ENCODE peak calls at places on chromosomes 11 and 22, in ten cellular contexts. One of them, this sample, is unnamed.

GRCh38 chr11:30422828-30423648 is 100.1 kb downstream of the ARL14EP start:
- DNase-seq in fibroblast of lung: no peak
- DNase-seq in GM23248: no peak
- DNase-seq in IMR-90: no peak
- DNase-seq in OCI-LY7: no peak
- DNase-seq in HepG2: no peak
- DNase-seq in PC-3: no peak
- DNase-seq in H1: peak; percentile 36
- DNase-seq in PC-9: no peak
- DNase-seq in hepatocyte: peak; percentile 20
- DNase-seq in this sample: no peak

GRCh38 chr22:17845340-17845739 is 71.1 kb upstream of the BID start:
- DNase-seq in H1: no peak
- DNase-seq in HepG2: no peak
- DNase-seq in fibroblast of lung: no peak
- DNase-seq in hepatocyte: no peak
- DNase-seq in IMR-90: no peak
- DNase-seq in PC-3: no peak
- DNase-seq in PC-9: no peak
- DNase-seq in GM23248: no peak
- DNase-seq in OCI-LY7: no peak
- DNase-seq in this sample: no peak

GRCh38 chr11:63838150-63838681 is 694 bp upstream of the MARK2 start:
- DNase-seq in GM23248: no peak
- DNase-seq in fibroblast of lung: no peak
- DNase-seq in HepG2: no peak
- DNase-seq in H1: no peak
- DNase-seq in PC-9: no peak
- DNase-seq in hepatocyte: no peak
- DNase-seq in IMR-90: no peak
- DNase-seq in OCI-LY7: no peak
- DNase-seq in PC-3: no peak
- DNase-seq in this sample: no peak

GRCh38 chr11:77590194-77590591 is 440 bp downstream of the AQP11 start:
- DNase-seq in PC-3: peak; percentile 73
- DNase-seq in GM23248: peak; percentile 66
- DNase-seq in HepG2: peak; percentile 67
- DNase-seq in OCI-LY7: no peak
- DNase-seq in IMR-90: peak; percentile 46
- DNase-seq in hepatocyte: peak; percentile 66
- DNase-seq in fibroblast of lung: peak; percentile 46
- DNase-seq in PC-9: no peak
- DNase-seq in H1: no peak
- DNase-seq in this sample: no peak

GRCh38 chr11:120547871-120548681 is 36.5 kb downstream of the GRIK4 start:
- DNase-seq in hepatocyte: peak; percentile 90
- DNase-seq in HepG2: peak; percentile 91
- DNase-seq in IMR-90: peak; percentile 98
- DNase-seq in OCI-LY7: no peak
- DNase-seq in GM23248: peak; percentile 99
- DNase-seq in PC-3: peak; percentile 95
- DNase-seq in PC-9: peak; percentile 92
- DNase-seq in fibroblast of lung: peak; percentile 98
- DNase-seq in H1: no peak
- DNase-seq in this sample: no peak

GRCh38 chr11:118142809-118143208 is 9.8 kb downstream of the SCN4B start:
- DNase-seq in IMR-90: no peak
- DNase-seq in PC-9: no peak
- DNase-seq in PC-3: peak; percentile 20
- DNase-seq in OCI-LY7: no peak
- DNase-seq in fibroblast of lung: no peak
- DNase-seq in HepG2: no peak
- DNase-seq in H1: no peak
- DNase-seq in hepatocyte: peak; percentile 33
- DNase-seq in GM23248: peak; percentile 13
- DNase-seq in this sample: no peak

GRCh38 chr22:24161485-24161884 is 19.8 kb upstream of the SUSD2 start:
- DNase-seq in hepatocyte: no peak
- DNase-seq in H1: no peak
- DNase-seq in GM23248: no peak
- DNase-seq in PC-3: no peak
- DNase-seq in PC-9: no peak
- DNase-seq in fibroblast of lung: no peak
- DNase-seq in OCI-LY7: no peak
- DNase-seq in HepG2: no peak
- DNase-seq in IMR-90: no peak
- DNase-seq in this sample: no peak

GRCh38 chr11:35962373-35963138 is 18.7 kb downstream of the LDLRAD3 start:
- DNase-seq in IMR-90: no peak
- DNase-seq in OCI-LY7: no peak
- DNase-seq in H1: no peak
- DNase-seq in HepG2: no peak
- DNase-seq in hepatocyte: no peak
- DNase-seq in PC-3: no peak
- DNase-seq in PC-9: no peak
- DNase-seq in GM23248: no peak
- DNase-seq in fibroblast of lung: peak; percentile 76
- DNase-seq in this sample: no peak

GRCh38 chr11:57330029-57330428 is 5.3 kb upstream of the TNKS1BP1 start:
- DNase-seq in PC-9: no peak
- DNase-seq in PC-3: no peak
- DNase-seq in hepatocyte: no peak
- DNase-seq in fibroblast of lung: no peak
- DNase-seq in GM23248: no peak
- DNase-seq in OCI-LY7: no peak
- DNase-seq in HepG2: no peak
- DNase-seq in H1: no peak
- DNase-seq in IMR-90: no peak
- DNase-seq in this sample: no peak

GRCh38 chr11:2096919-2097301 is 42.3 kb downstream of the IGF2 start:
- DNase-seq in hepatocyte: no peak
- DNase-seq in fibroblast of lung: no peak
- DNase-seq in PC-3: no peak
- DNase-seq in PC-9: no peak
- DNase-seq in H1: no peak
- DNase-seq in GM23248: peak; percentile 52
- DNase-seq in HepG2: no peak
- DNase-seq in OCI-LY7: no peak
- DNase-seq in IMR-90: no peak
- DNase-seq in this sample: no peak

GRCh38 chr11:92697461-92698314 is 271.8 kb upstream of the MTNR1B start:
- DNase-seq in GM23248: peak; percentile 70
- DNase-seq in HepG2: no peak
- DNase-seq in hepatocyte: no peak
- DNase-seq in IMR-90: peak; percentile 2
- DNase-seq in H1: no peak
- DNase-seq in OCI-LY7: no peak
- DNase-seq in PC-9: no peak
- DNase-seq in PC-3: peak; percentile 8
- DNase-seq in fibroblast of lung: no peak
- DNase-seq in this sample: no peak

GRCh38 chr22:46175631-46176030 is 25.3 kb downstream of the PPARA start:
- DNase-seq in GM23248: peak; percentile 93
- DNase-seq in OCI-LY7: no peak
- DNase-seq in fibroblast of lung: no peak
- DNase-seq in hepatocyte: no peak
- DNase-seq in H1: no peak
- DNase-seq in IMR-90: peak; percentile 86
- DNase-seq in PC-3: peak; percentile 79
- DNase-seq in HepG2: no peak
- DNase-seq in PC-9: no peak
- DNase-seq in this sample: no peak

GRCh38 chr11:15565846-15566245 is 451.1 kb downstream of the INSC start:
- DNase-seq in PC-9: no peak
- DNase-seq in HepG2: no peak
- DNase-seq in H1: no peak
- DNase-seq in PC-3: no peak
- DNase-seq in hepatocyte: no peak
- DNase-seq in IMR-90: no peak
- DNase-seq in fibroblast of lung: no peak
- DNase-seq in GM23248: no peak
- DNase-seq in OCI-LY7: no peak
- DNase-seq in this sample: no peak

GRCh38 chr11:8829556-8829955 is 81.4 kb upstream of the AKIP1 start:
- DNase-seq in PC-9: no peak
- DNase-seq in H1: no peak
- DNase-seq in PC-3: no peak
- DNase-seq in HepG2: no peak
- DNase-seq in IMR-90: no peak
- DNase-seq in OCI-LY7: no peak
- DNase-seq in hepatocyte: no peak
- DNase-seq in fibroblast of lung: no peak
- DNase-seq in GM23248: no peak
- DNase-seq in this sample: no peak

GRCh38 chr11:34339149-34340064 is 18.4 kb downstream of the ABTB2 start:
- DNase-seq in HepG2: peak; percentile 94
- DNase-seq in hepatocyte: no peak
- DNase-seq in H1: no peak
- DNase-seq in fibroblast of lung: no peak
- DNase-seq in GM23248: peak; percentile 15
- DNase-seq in PC-3: peak; percentile 63
- DNase-seq in IMR-90: no peak
- DNase-seq in OCI-LY7: no peak
- DNase-seq in PC-9: no peak
- DNase-seq in this sample: no peak

GRCh38 chr11:44016129-44016528 is 31.7 kb upstream of the ACCSL start:
- DNase-seq in IMR-90: peak; percentile 67
- DNase-seq in hepatocyte: peak; percentile 28
- DNase-seq in H1: no peak
- DNase-seq in PC-3: peak; percentile 11
- DNase-seq in HepG2: no peak
- DNase-seq in PC-9: no peak
- DNase-seq in GM23248: peak; percentile 97
- DNase-seq in OCI-LY7: no peak
- DNase-seq in fibroblast of lung: peak; percentile 33
- DNase-seq in this sample: no peak

GRCh38 chr11:66743271-66743968 is 14.4 kb upstream of the SPTBN2 start:
- DNase-seq in PC-3: peak; percentile 99
- DNase-seq in HepG2: no peak
- DNase-seq in fibroblast of lung: no peak
- DNase-seq in H1: no peak
- DNase-seq in IMR-90: no peak
- DNase-seq in PC-9: peak; percentile 93
- DNase-seq in GM23248: no peak
- DNase-seq in OCI-LY7: no peak
- DNase-seq in hepatocyte: no peak
- DNase-seq in this sample: no peak

GRCh38 chr11:122808494-122808893 is 29.8 kb upstream of the CRTAM start:
- DNase-seq in PC-3: no peak
- DNase-seq in HepG2: no peak
- DNase-seq in IMR-90: peak; percentile 73
- DNase-seq in hepatocyte: no peak
- DNase-seq in OCI-LY7: peak; percentile 30
- DNase-seq in GM23248: peak; percentile 79
- DNase-seq in fibroblast of lung: peak; percentile 56
- DNase-seq in PC-9: no peak
- DNase-seq in H1: no peak
- DNase-seq in this sample: no peak
- H2AFZ ChIP-seq in PC-3: no peak overlapping the region
- H2AFZ ChIP-seq in HepG2: no peak overlapping the region
- H2AFZ ChIP-seq in IMR-90: peak overlapping the region; percentile 38
- H2AFZ ChIP-seq in hepatocyte: no peak overlapping the region
- H2AFZ ChIP-seq in OCI-LY7: no peak overlapping the region
- H2AFZ ChIP-seq in GM23248: peak overlapping the region; percentile 63
- H2AFZ ChIP-seq in fibroblast of lung: peak overlapping the region; percentile 39
- H2AFZ ChIP-seq in PC-9: no peak overlapping the region
- H2AFZ ChIP-seq in H1: no peak overlapping the region
- H2AFZ ChIP-seq in this sample: no peak overlapping the region

GRCh38 chr11:111359223-111360149 is 19.6 kb downstream of the POU2AF1 start:
- DNase-seq in HepG2: peak; percentile 74
- DNase-seq in H1: no peak
- DNase-seq in GM23248: no peak
- DNase-seq in OCI-LY7: peak; percentile 59
- DNase-seq in hepatocyte: no peak
- DNase-seq in fibroblast of lung: no peak
- DNase-seq in IMR-90: no peak
- DNase-seq in PC-3: no peak
- DNase-seq in PC-9: no peak
- DNase-seq in this sample: peak; percentile 16
- H3K4me2 ChIP-seq in HepG2: peak overlapping the region; percentile 68
- H3K4me2 ChIP-seq in H1: no peak overlapping the region
- H3K4me2 ChIP-seq in GM23248: no peak overlapping the region
- H3K4me2 ChIP-seq in OCI-LY7: peak overlapping the region; percentile 27
- H3K4me2 ChIP-seq in hepatocyte: peak overlapping the region; percentile 48
- H3K4me2 ChIP-seq in fibroblast of lung: no peak overlapping the region
- H3K4me2 ChIP-seq in IMR-90: no peak overlapping the region
- H3K4me2 ChIP-seq in PC-3: no peak overlapping the region
- H3K4me2 ChIP-seq in PC-9: no peak overlapping the region
- H3K4me2 ChIP-seq in this sample: no peak overlapping the region

GRCh38 chr22:26619510-26619909 is 1.7 kb upstream of the CRYBB1 start:
- DNase-seq in PC-3: no peak
- DNase-seq in IMR-90: no peak
- DNase-seq in OCI-LY7: no peak
- DNase-seq in HepG2: no peak
- DNase-seq in hepatocyte: no peak
- DNase-seq in H1: no peak
- DNase-seq in GM23248: no peak
- DNase-seq in fibroblast of lung: no peak
- DNase-seq in PC-9: no peak
- DNase-seq in this sample: no peak

GRCh38 chr22:26618487-26618886 is 660 bp upstream of the CRYBB1 start:
- DNase-seq in PC-3: no peak
- DNase-seq in HepG2: no peak
- DNase-seq in IMR-90: no peak
- DNase-seq in GM23248: no peak
- DNase-seq in hepatocyte: no peak
- DNase-seq in PC-9: no peak
- DNase-seq in OCI-LY7: no peak
- DNase-seq in fibroblast of lung: no peak
- DNase-seq in H1: no peak
- DNase-seq in this sample: no peak

GRCh38 chr22:26616650-26617049 is 1.2 kb downstream of the CRYBB1 start:
- DNase-seq in PC-9: no peak
- DNase-seq in OCI-LY7: peak; percentile 18
- DNase-seq in PC-3: no peak
- DNase-seq in hepatocyte: no peak
- DNase-seq in HepG2: no peak
- DNase-seq in GM23248: no peak
- DNase-seq in H1: no peak
- DNase-seq in IMR-90: no peak
- DNase-seq in fibroblast of lung: no peak
- DNase-seq in this sample: no peak

GRCh38 chr22:26615830-26616435 is 1.9 kb downstream of the CRYBB1 start:
- DNase-seq in GM23248: no peak
- DNase-seq in HepG2: no peak
- DNase-seq in PC-3: no peak
- DNase-seq in H1: no peak
- DNase-seq in hepatocyte: no peak
- DNase-seq in PC-9: no peak
- DNase-seq in IMR-90: no peak
- DNase-seq in OCI-LY7: peak; percentile 6
- DNase-seq in fibroblast of lung: no peak
- DNase-seq in this sample: no peak

GRCh38 chr22:26617251-26618199 is at the start of gene CRYBB1:
- DNase-seq in OCI-LY7: peak; percentile 56
- DNase-seq in fibroblast of lung: peak; percentile 31
- DNase-seq in PC-9: no peak
- DNase-seq in PC-3: no peak
- DNase-seq in hepatocyte: no peak
- DNase-seq in GM23248: no peak
- DNase-seq in HepG2: no peak
- DNase-seq in H1: no peak
- DNase-seq in IMR-90: peak; percentile 36
- DNase-seq in this sample: no peak
- H2AFZ ChIP-seq in OCI-LY7: peak within 1 kb of the TSS; percentile 21
- H2AFZ ChIP-seq in fibroblast of lung: peak within 1 kb of the TSS; percentile 35
- H2AFZ ChIP-seq in PC-9: no peak within 1 kb of the TSS
- H2AFZ ChIP-seq in PC-3: no peak within 1 kb of the TSS
- H2AFZ ChIP-seq in hepatocyte: peak within 1 kb of the TSS; percentile 45
- H2AFZ ChIP-seq in GM23248: no peak within 1 kb of the TSS
- H2AFZ ChIP-seq in HepG2: no peak within 1 kb of the TSS
- H2AFZ ChIP-seq in H1: no peak within 1 kb of the TSS
- H2AFZ ChIP-seq in IMR-90: peak within 1 kb of the TSS; percentile 64
- H2AFZ ChIP-seq in this sample: no peak within 1 kb of the TSS

GRCh38 chr11:28104984-28105383 is 3.0 kb downstream of the KIF18A start:
- DNase-seq in PC-3: no peak
- DNase-seq in OCI-LY7: no peak
- DNase-seq in HepG2: no peak
- DNase-seq in H1: no peak
- DNase-seq in IMR-90: no peak
- DNase-seq in PC-9: no peak
- DNase-seq in fibroblast of lung: no peak
- DNase-seq in hepatocyte: no peak
- DNase-seq in GM23248: peak; percentile 33
- DNase-seq in this sample: no peak
- H3K4me2 ChIP-seq in PC-3: peak overlapping the region; percentile 88
- H3K4me2 ChIP-seq in OCI-LY7: peak overlapping the region; percentile 86
- H3K4me2 ChIP-seq in HepG2: peak overlapping the region; percentile 31
- H3K4me2 ChIP-seq in H1: no peak overlapping the region
- H3K4me2 ChIP-seq in IMR-90: peak overlapping the region; percentile 20
- H3K4me2 ChIP-seq in PC-9: peak overlapping the region; percentile 88
- H3K4me2 ChIP-seq in fibroblast of lung: peak overlapping the region; percentile 23
- H3K4me2 ChIP-seq in hepatocyte: no peak overlapping the region
- H3K4me2 ChIP-seq in GM23248: peak overlapping the region; percentile 95
- H3K4me2 ChIP-seq in this sample: peak overlapping the region; percentile 76